ENCODE peak calls at places on chromosome 2, in four cellular contexts. One of them, this sample, is unnamed.
A peak's percentile ranks its signal among the peaks of the same experiment; 100 is the strongest.

GRCh38 chr2:1586946-1587840 is 157.1 kb downstream of the PXDN start:
- DNase-seq in HL-60: no peak
- DNase-seq in K562: no peak
- DNase-seq in GM12878: no peak
- DNase-seq in this sample: no peak

GRCh38 chr2:74374509-74375205 is 5.5 kb downstream of the DCTN1 start:
- DNase-seq in HL-60: no peak
- DNase-seq in K562: peak; percentile 90
- DNase-seq in GM12878: no peak
- DNase-seq in this sample: no peak

GRCh38 chr2:44112096-44112495 is 56.6 kb upstream of the PPM1B start:
- DNase-seq in HL-60: no peak
- DNase-seq in K562: no peak
- DNase-seq in GM12878: no peak
- DNase-seq in this sample: no peak

GRCh38 chr2:45691152-45691551 is 39.7 kb downstream of the PRKCE start:
- DNase-seq in HL-60: no peak
- DNase-seq in K562: no peak
- DNase-seq in GM12878: peak; percentile 52
- DNase-seq in this sample: no peak

GRCh38 chr2:228590681-228591080 is 409.2 kb upstream of the SPHKAP start:
- DNase-seq in HL-60: no peak
- DNase-seq in K562: no peak
- DNase-seq in GM12878: peak; percentile 84
- DNase-seq in this sample: no peak

GRCh38 chr2:179268277-179268935 is 3.8 kb upstream of the SESTD1 start:
- DNase-seq in HL-60: peak; percentile 11
- DNase-seq in K562: no peak
- DNase-seq in GM12878: no peak
- DNase-seq in this sample: no peak

GRCh38 chr2:218400930-218401833 is 1.5 kb downstream of the CTDSP1 start:
- DNase-seq in HL-60: no peak
- DNase-seq in K562: peak; percentile 47
- DNase-seq in GM12878: no peak
- DNase-seq in this sample: no peak

GRCh38 chr2:2577366-2577765 is 246.3 kb upstream of the MYT1L start:
- DNase-seq in HL-60: no peak
- DNase-seq in K562: no peak
- DNase-seq in GM12878: no peak
- DNase-seq in this sample: no peak

GRCh38 chr2:54052825-54053718 is 62.3 kb upstream of the ACYP2 start:
- DNase-seq in HL-60: no peak
- DNase-seq in K562: no peak
- DNase-seq in GM12878: no peak
- DNase-seq in this sample: no peak

GRCh38 chr2:170156592-170156991 is 21.4 kb upstream of the MYO3B start:
- DNase-seq in HL-60: no peak
- DNase-seq in K562: no peak
- DNase-seq in GM12878: no peak
- DNase-seq in this sample: no peak

GRCh38 chr2:170152421-170152820 is 25.5 kb upstream of the MYO3B start:
- DNase-seq in HL-60: no peak
- DNase-seq in K562: no peak
- DNase-seq in GM12878: no peak
- DNase-seq in this sample: no peak

GRCh38 chr2:170157025-170157684 is 20.8 kb upstream of the MYO3B start:
- DNase-seq in HL-60: no peak
- DNase-seq in K562: no peak
- DNase-seq in GM12878: no peak
- DNase-seq in this sample: no peak

GRCh38 chr2:170155723-170156253 is 22.2 kb upstream of the MYO3B start:
- DNase-seq in HL-60: no peak
- DNase-seq in K562: no peak
- DNase-seq in GM12878: no peak
- DNase-seq in this sample: no peak

GRCh38 chr2:170155022-170155722 is 22.8 kb upstream of the MYO3B start:
- DNase-seq in HL-60: no peak
- DNase-seq in K562: peak; percentile 62
- DNase-seq in GM12878: no peak
- DNase-seq in this sample: no peak
- TF ChIP-seq SPI1 in HL-60: peak; percentile 53
- TF ChIP-seq SPI1 in K562: peak; percentile 94
- TF ChIP-seq SPI1 in GM12878: peak; percentile 97
- TF ChIP-seq SPI1 in this sample: peak; percentile 98

GRCh38 chr2:64768426-64769033 is 114.8 kb upstream of the SERTAD2 start:
- DNase-seq in HL-60: no peak
- DNase-seq in K562: no peak
- DNase-seq in GM12878: no peak
- DNase-seq in this sample: no peak

GRCh38 chr2:64770781-64771334 is 117.1 kb upstream of the SERTAD2 start:
- DNase-seq in HL-60: no peak
- DNase-seq in K562: no peak
- DNase-seq in GM12878: no peak
- DNase-seq in this sample: no peak

GRCh38 chr2:64770137-64770780 is 116.5 kb upstream of the SERTAD2 start:
- DNase-seq in HL-60: no peak
- DNase-seq in K562: no peak
- DNase-seq in GM12878: no peak
- DNase-seq in this sample: no peak

GRCh38 chr2:64767670-64768425 is 114.1 kb upstream of the SERTAD2 start:
- DNase-seq in HL-60: no peak
- DNase-seq in K562: peak; percentile 79
- DNase-seq in GM12878: no peak
- DNase-seq in this sample: peak; percentile 72

DNA sequence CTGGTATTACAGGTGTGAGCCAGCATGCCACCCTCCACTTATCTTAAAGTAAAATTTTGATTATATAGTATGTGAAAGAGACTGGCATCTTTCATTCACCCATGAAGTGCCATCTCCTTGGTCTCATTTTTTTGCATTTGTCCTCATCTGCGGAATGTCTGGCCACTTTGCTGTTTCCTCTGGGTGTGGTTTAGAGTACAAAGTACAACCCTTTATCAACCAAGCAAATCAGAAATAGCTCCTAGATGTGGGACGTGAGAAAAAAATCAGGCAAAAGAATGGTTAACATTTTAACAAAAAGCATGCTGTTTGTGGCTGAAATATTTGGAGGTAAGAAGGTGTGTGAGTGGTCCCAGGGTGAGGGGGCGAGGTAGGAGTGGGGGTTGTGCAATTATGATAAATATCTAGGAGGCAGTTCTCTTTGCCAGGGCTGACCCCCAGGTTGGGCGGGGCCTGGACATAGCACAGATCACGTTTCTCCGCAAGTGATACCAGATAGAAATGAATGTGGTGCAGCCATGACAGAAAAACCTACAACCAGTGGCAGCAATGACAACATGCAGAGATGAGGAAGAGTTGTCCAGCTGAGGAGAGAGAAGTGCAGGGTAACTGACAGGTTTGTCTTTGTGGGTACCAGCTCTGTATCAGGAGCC is 115.8 kb upstream of the SERTAD2 start:
- DNase-seq in HL-60: no peak
- DNase-seq in K562: no peak
- DNase-seq in GM12878: no peak
- DNase-seq in this sample: no peak
- TF ChIP-seq SPI1 in HL-60: no peak
- TF ChIP-seq SPI1 in K562: no peak
- TF ChIP-seq SPI1 in GM12878: no peak
- TF ChIP-seq SPI1 in this sample: no peak

GRCh38 chr2:173999272-173999671 is 34.1 kb upstream of the SP3 start:
- DNase-seq in HL-60: no peak
- DNase-seq in K562: no peak
- DNase-seq in GM12878: no peak
- DNase-seq in this sample: no peak

GRCh38 chr2:174002679-174003078 is 37.5 kb upstream of the SP3 start:
- DNase-seq in HL-60: no peak
- DNase-seq in K562: no peak
- DNase-seq in GM12878: no peak
- DNase-seq in this sample: no peak

GRCh38 chr2:173999724-174000123 is 34.6 kb upstream of the SP3 start:
- DNase-seq in HL-60: no peak
- DNase-seq in K562: no peak
- DNase-seq in GM12878: no peak
- DNase-seq in this sample: no peak

GRCh38 chr2:174003635-174004310 is 38.6 kb upstream of the SP3 start:
- DNase-seq in HL-60: no peak
- DNase-seq in K562: no peak
- DNase-seq in GM12878: no peak
- DNase-seq in this sample: no peak

GRCh38 chr2:174001107-174001506 is 35.9 kb upstream of the SP3 start:
- DNase-seq in HL-60: no peak
- DNase-seq in K562: no peak
- DNase-seq in GM12878: no peak
- DNase-seq in this sample: no peak
- TF ChIP-seq SPI1 in HL-60: no peak
- TF ChIP-seq SPI1 in K562: no peak
- TF ChIP-seq SPI1 in GM12878: no peak
- TF ChIP-seq SPI1 in this sample: no peak

GRCh38 chr2:30150786-30151185 is 4.0 kb downstream of the YPEL5 start:
- DNase-seq in HL-60: no peak
- DNase-seq in K562: no peak
- DNase-seq in GM12878: no peak
- DNase-seq in this sample: no peak
- TF ChIP-seq SPI1 in HL-60: no peak
- TF ChIP-seq SPI1 in K562: no peak
- TF ChIP-seq SPI1 in GM12878: no peak
- TF ChIP-seq SPI1 in this sample: no peak

GRCh38 chr2:113694438-113694837 is 62.0 kb downstream of the SLC35F5 start:
- DNase-seq in HL-60: no peak
- DNase-seq in K562: no peak
- DNase-seq in GM12878: no peak
- DNase-seq in this sample: no peak

GRCh38 chr2:113697516-113697915 is 58.9 kb downstream of the SLC35F5 start:
- DNase-seq in HL-60: no peak
- DNase-seq in K562: no peak
- DNase-seq in GM12878: no peak
- DNase-seq in this sample: no peak

GRCh38 chr2:113692698-113693428 is 63.6 kb downstream of the SLC35F5 start:
- DNase-seq in HL-60: no peak
- DNase-seq in K562: no peak
- DNase-seq in GM12878: peak; percentile 78
- DNase-seq in this sample: no peak
- TF ChIP-seq SPI1 in HL-60: no peak
- TF ChIP-seq SPI1 in K562: no peak
- TF ChIP-seq SPI1 in GM12878: peak; percentile 43
- TF ChIP-seq SPI1 in this sample: peak; percentile 57

DNA sequence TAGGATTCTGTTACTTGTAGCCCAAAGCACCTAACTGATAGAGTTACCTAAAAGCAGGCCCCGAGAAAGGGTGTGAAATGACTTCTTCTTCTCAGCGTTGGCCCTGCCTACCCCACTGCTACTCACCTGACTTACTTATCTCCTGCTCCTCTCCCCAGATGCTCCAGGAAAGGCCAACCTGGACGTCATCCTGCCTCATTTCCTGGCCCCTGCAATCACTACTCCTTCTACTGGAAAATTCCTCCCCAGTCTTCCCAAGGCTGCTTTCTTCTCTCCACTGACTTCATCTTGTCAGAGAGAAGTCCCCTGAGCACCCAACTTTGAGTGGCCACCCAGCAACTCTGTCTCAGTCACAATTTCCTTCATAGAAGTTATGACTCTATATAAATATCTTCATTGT is 63.4 kb upstream of the KLF7 start:
- DNase-seq in HL-60: no peak
- DNase-seq in K562: no peak
- DNase-seq in GM12878: no peak
- DNase-seq in this sample: no peak
- TF ChIP-seq SPI1 in HL-60: no peak
- TF ChIP-seq SPI1 in K562: no peak
- TF ChIP-seq SPI1 in GM12878: no peak
- TF ChIP-seq SPI1 in this sample: no peak

GRCh38 chr2:170340693-170341068 is 162.7 kb downstream of the MYO3B start:
- DNase-seq in HL-60: no peak
- DNase-seq in K562: no peak
- DNase-seq in GM12878: peak; percentile 60
- DNase-seq in this sample: peak; percentile 5
- TF ChIP-seq SPI1 in HL-60: no peak
- TF ChIP-seq SPI1 in K562: no peak
- TF ChIP-seq SPI1 in GM12878: no peak
- TF ChIP-seq SPI1 in this sample: no peak

GRCh38 chr2:27078267-27079194 is at the start of gene EMILIN1:
- DNase-seq in HL-60: no peak
- DNase-seq in K562: peak; percentile 33
- DNase-seq in GM12878: no peak
- DNase-seq in this sample: no peak
- TF ChIP-seq SPI1 in HL-60: no peak
- TF ChIP-seq SPI1 in K562: no peak
- TF ChIP-seq SPI1 in GM12878: no peak
- TF ChIP-seq SPI1 in this sample: no peak

This sample was measured in GM12891.